ENCODE peak calls at places on chromosome 4, in seven cellular contexts. H is ovary, N is HCT116, B is MG63, I is NB4, T is heart left ventricle, O is SK-N-MC. P is an unnamed sample.

GRCh38 chr4:46329118-46329976 is 60.6 kb downstream of the GABRA2 start:
- DNase-seq in T (no peak), N (no peak), I (peak), B (peak), H (no peak), O (peak), P (no peak)

GRCh38 chr4:25350561-25350960 is 26.5 kb upstream of the ANAPC4 start:
- DNase-seq in I (no peak), O (no peak), T (no peak), B (no peak), H (no peak), N (no peak), P (no peak)

GRCh38 chr4:55927776-55928437 is 20.8 kb upstream of the CEP135 start:
- DNase-seq in T (no peak), H (no peak), B (no peak), O (no peak), N (no peak), I (no peak), P (no peak)

GRCh38 chr4:134027931-134028330 is 173.7 kb downstream of the PABPC4L start:
- DNase-seq in I (no peak), T (no peak), B (no peak), H (no peak), N (peak), O (no peak), P (no peak)

GRCh38 chr4:53651142-53651720 is 59.9 kb upstream of the LNX1 start:
- DNase-seq in T (peak), O (no peak), N (no peak), B (no peak), I (no peak), H (no peak), P (no peak)

GRCh38 chr4:51872283-51872997 is 29.5 kb downstream of the DCUN1D4 start:
- DNase-seq in I (no peak), T (no peak), N (no peak), O (no peak), B (no peak), H (no peak), P (no peak)

GRCh38 chr4:57763070-57763469 is 652.9 kb upstream of the IGFBP7 start:
- DNase-seq in B (no peak), H (no peak), O (no peak), T (no peak), N (no peak), I (peak), P (no peak)

GRCh38 chr4:73617256-73617655 is 3.0 kb downstream of the RASSF6 start:
- DNase-seq in B (no peak), O (no peak), T (no peak), H (no peak), N (no peak), I (no peak), P (no peak)

GRCh38 chr4:168129802-168130201 is 37.5 kb downstream of the ANXA10 start:
- DNase-seq in I (no peak), N (no peak), H (no peak), B (no peak), T (no peak), O (no peak), P (no peak)

GRCh38 chr4:24799544-24800272 is 4.3 kb downstream of the SOD3 start:
- DNase-seq in T (no peak), H (no peak), B (no peak), O (no peak), I (no peak), N (no peak), P (no peak)

GRCh38 chr4:160299608-160300007 is 1196.7 kb downstream of the RAPGEF2 start:
- DNase-seq in H (no peak), T (no peak), O (no peak), I (no peak), B (no peak), N (no peak), P (no peak)

GRCh38 chr4:26896636-26897035 is 36.0 kb downstream of the STIM2 start:
- DNase-seq in N (no peak), H (no peak), T (no peak), O (no peak), B (no peak), I (no peak), P (no peak)

GRCh38 chr4:159308571-159309340 is 205.9 kb downstream of the RAPGEF2 start:
- DNase-seq in T (no peak), I (no peak), H (no peak), N (no peak), O (no peak), B (no peak), P (no peak)

GRCh38 chr4:5019274-5019673 is at the start of gene CYTL1:
- DNase-seq in B (no peak), I (peak), O (no peak), H (no peak), T (no peak), N (no peak), P (no peak)
- H3K4me3 ChIP-seq in B (no peak), I (peak), O (no peak), H (no peak), T (peak), N (no peak), P (no peak)

GRCh38 chr4:128281354-128281753 is 6.3 kb downstream of the PGRMC2 start:
- DNase-seq in I (no peak), N (no peak), O (no peak), B (no peak), T (no peak), H (no peak), P (no peak)
- H3K4me3 ChIP-seq in I (no peak), N (no peak), O (no peak), B (no peak), T (no peak), H (no peak), P (no peak)

DNA sequence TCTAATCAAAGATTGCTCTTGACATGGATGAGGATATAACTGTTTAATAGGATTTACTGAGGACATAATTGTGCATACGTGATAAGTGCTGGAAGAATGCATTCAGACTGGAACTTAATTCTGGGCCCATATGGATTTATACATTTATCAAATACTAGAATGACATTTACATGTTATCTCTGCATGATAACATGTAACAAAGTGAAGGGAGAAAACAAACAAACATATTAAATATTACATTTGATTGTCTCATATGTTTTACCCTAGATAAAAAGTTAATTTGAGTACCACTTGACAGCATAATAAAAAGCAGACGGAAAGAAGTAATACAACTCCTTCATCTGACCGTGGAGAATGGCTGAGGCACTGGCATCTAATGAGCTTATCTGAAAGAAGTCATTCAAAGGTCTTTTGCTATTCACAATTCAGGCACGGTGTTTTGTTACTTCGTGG is 297.8 kb downstream of the PPP3CA start:
- DNase-seq in H (no peak), B (no peak), N (no peak), O (no peak), I (no peak), T (no peak), P (no peak)
- H3K4me3 ChIP-seq in H (no peak), B (no peak), N (no peak), O (no peak), I (no peak), T (no peak), P (no peak)

DNA sequence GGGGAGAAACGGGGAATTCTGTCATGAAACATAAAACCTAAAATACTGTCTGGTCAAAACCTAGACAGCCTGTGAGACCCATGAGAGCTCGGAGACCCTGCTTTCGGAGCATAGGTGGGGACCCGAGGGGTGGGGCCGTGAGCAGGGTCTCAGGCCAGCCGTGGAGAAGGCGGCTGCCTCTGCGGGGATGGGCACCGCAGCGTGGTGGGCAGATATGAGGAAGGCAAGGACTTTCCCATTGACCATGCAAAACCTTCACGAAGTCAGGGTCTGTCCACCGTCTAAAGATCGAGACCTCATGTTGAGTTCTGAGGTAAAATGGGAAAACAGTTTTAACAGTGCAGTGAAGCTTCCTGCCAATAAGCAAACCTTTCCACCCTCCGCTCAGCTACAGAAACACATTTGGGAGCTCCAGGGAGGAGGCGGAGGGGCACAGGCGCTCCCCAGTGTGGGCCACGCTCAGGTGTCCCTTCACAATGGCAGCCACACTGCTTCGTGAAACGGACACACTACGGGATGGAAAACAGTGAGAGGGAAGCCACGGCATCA is 74.4 kb downstream of the SORBS2 start:
- DNase-seq in T (no peak), N (no peak), O (no peak), B (no peak), I (no peak), H (no peak), P (no peak)
- H3K4me3 ChIP-seq in T (no peak), N (no peak), O (no peak), B (no peak), I (no peak), H (peak), P (peak)

DNA sequence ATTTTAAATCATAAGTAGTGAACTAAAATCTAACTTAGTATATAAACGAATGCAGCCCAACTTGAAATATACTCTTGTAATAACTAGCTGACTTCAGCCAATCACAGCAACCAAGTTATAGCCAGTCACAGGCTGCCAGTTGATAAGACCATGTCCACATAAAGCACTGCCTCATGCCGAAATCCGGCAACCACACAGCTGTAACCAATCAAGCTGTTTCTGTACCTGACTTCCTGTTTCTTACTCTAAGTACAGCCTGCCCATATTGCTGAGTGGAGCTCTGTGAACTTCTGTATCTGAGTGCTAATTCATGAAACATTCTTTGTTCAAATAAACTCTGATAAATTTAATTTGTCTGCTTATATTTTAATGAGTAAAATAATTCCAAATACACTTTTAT is 805.3 kb upstream of the EPHA5 start:
- DNase-seq in O (no peak), B (no peak), H (no peak), T (no peak), I (peak), N (no peak), P (no peak)
- H3K4me3 ChIP-seq in O (no peak), B (no peak), H (no peak), T (no peak), I (no peak), N (no peak), P (no peak)

P was measured in sigmoid colon.